ENCODE peak calls at places on chromosomes 5 and 9, in eight cellular contexts. Q is WERI-Rb-1, X is endothelial cell, A is right atrium auricular region, E is neural crest cell, K is heart right ventricle, G is A549, M is HepG2. I is an unnamed sample.

GRCh38 chr9:127960410-127961165 is 20.2 kb downstream of the EEIG1 start:
- DNase-seq in Q (no peak), G (no peak), X (no peak), E (no peak), A (no peak), M (no peak), K (no peak), I (no peak)

GRCh38 chr5:11903614-11904269 is 504 bp downstream of the CTNND2 start:
- DNase-seq in G (peak; percentile 14), Q (peak; percentile 59), K (no peak), A (no peak), X (peak; percentile 71), E (peak; percentile 64), M (no peak), I (peak; percentile 83)

GRCh38 chr9:135410421-135410820 is 69.2 kb upstream of the PPP1R26 start:
- DNase-seq in X (no peak), A (no peak), K (no peak), G (no peak), E (no peak), Q (no peak), M (no peak), I (no peak)

GRCh38 chr5:137220523-137220927 is 278.6 kb downstream of the SPOCK1 start:
- DNase-seq in E (no peak), M (peak; percentile 76), X (peak; percentile 14), Q (peak; percentile 37), G (peak; percentile 79), K (no peak), A (no peak), I (no peak)

GRCh38 chr5:124628721-124629596 is 117.5 kb downstream of the ZNF608 start:
- DNase-seq in A (peak; percentile 82), X (no peak), G (peak; percentile 95), Q (no peak), E (no peak), M (peak; percentile 84), K (no peak), I (peak; percentile 31)

GRCh38 chr5:95449460-95449859 is 58.3 kb downstream of the FAM81B start:
- DNase-seq in G (no peak), M (no peak), E (no peak), X (no peak), Q (no peak), A (no peak), K (no peak), I (no peak)

GRCh38 chr5:53233653-53234405 is 124.3 kb upstream of the MOCS2 start:
- DNase-seq in G (no peak), Q (no peak), K (no peak), X (no peak), A (no peak), E (no peak), M (no peak), I (no peak)

GRCh38 chr5:146794326-146795029 is 84.1 kb downstream of the PPP2R2B start:
- DNase-seq in M (no peak), A (no peak), K (no peak), E (no peak), G (no peak), Q (no peak), X (no peak), I (no peak)

GRCh38 chr9:27278374-27278773 is 18.6 kb downstream of the EQTN start:
- DNase-seq in X (no peak), A (no peak), M (no peak), G (no peak), Q (no peak), K (no peak), E (no peak), I (no peak)

GRCh38 chr9:27279611-27280010 is 17.3 kb downstream of the EQTN start:
- DNase-seq in G (no peak), K (no peak), M (no peak), A (no peak), Q (no peak), E (no peak), X (no peak), I (no peak)

GRCh38 chr9:27273186-27273585 is 23.8 kb downstream of the EQTN start:
- DNase-seq in A (no peak), M (no peak), Q (no peak), K (no peak), X (no peak), G (no peak), E (no peak), I (no peak)

GRCh38 chr9:27280249-27280648 is 16.7 kb downstream of the EQTN start:
- DNase-seq in K (no peak), X (no peak), M (no peak), Q (no peak), E (no peak), A (no peak), G (no peak), I (no peak)

DNA sequence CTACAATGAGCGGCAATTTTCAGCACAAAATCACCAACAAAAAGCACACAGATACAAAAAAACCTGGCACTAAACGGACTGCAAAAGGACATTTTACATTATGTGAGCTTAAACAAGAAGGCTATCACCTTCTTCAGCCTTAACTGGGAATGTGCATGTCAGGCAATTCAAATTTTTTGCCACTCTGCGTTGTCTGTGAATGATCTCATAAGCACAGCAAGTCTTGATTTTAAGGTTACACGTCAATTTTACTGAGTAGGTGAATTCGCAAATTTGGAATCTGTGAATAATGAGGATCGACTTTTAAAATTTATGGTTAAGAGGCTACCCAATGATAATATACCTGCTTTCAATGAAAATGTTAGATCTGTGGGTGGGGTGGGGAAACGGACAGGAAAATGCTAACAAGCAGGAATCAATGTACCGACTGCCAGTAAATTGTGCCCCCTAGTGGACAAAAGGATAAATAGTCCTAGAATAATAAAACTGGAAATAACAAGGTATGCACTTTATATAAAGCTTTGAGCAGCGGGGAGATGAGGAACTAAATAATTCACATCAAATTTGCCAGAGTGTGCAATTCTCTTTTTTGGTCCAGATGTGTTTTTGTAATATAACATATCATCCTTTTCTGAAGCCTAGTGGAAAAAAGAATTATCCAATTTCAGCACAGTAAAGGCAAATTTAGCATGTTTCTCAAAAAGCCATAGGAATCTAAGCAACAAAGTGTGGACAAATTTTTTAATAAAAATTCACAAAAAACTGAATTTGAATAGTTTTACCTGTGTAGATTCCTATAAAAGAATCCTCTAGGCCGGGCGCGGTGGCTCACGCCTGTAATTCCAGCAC is 20.5 kb downstream of the EQTN start:
- DNase-seq in A (no peak), K (peak; percentile 16), E (no peak), X (peak; percentile 14), G (peak; percentile 34), Q (peak; percentile 18), M (peak; percentile 45), I (no peak)
- TF ChIP-seq CTCF in A (peak; percentile 92), K (peak; percentile 88), E (peak; percentile 91), X (peak; percentile 97), G (peak; percentile 89), Q (peak; percentile 37), M (peak; percentile 73), I (peak; percentile 90)

GRCh38 chr5:108924457-108924961 is 176.8 kb downstream of the FER start:
- DNase-seq in M (peak; percentile 65), K (no peak), Q (no peak), A (no peak), G (no peak), X (no peak), E (no peak), I (no peak)

GRCh38 chr5:108925073-108925472 is 177.4 kb downstream of the FER start:
- DNase-seq in K (no peak), X (no peak), A (no peak), E (no peak), M (no peak), Q (no peak), G (no peak), I (no peak)

GRCh38 chr5:108917596-108917995 is 169.9 kb downstream of the FER start:
- DNase-seq in M (no peak), K (no peak), X (no peak), Q (no peak), E (no peak), G (no peak), A (no peak), I (no peak)

DNA sequence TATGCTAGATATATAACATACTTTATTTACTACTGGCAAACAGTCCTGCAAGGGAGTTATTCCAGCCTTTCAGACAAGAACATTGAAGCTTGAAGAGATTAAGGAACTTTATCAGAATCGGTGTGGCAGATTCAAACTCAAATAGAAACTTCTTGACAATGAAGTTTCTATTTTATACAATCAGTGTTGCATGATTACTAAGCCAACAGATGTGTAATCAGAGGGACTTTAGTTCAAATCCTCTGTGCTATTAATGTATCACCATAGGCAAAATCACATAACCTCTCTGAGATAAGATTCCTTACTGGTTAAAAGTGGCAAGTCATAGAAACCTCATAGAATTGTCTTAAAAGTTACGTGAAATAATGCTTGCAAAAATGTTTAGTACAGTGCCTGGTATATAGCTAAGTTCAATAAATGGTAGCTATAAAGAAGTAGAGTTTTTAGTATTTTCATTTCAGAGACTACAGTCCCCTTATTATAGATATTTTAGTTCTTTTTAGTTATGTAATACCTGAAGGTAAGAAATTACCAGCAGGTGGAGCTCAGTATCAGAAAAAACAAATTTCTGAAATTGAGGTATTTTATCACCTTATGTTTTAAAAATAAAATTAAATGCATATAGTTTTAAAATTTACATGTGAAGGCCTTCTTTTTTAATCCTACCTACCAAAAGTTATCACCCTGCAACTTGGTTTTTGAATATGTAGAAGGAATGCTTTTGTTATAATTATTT is 172.1 kb downstream of the FER start:
- DNase-seq in G (no peak), M (no peak), Q (no peak), A (no peak), X (no peak), E (no peak), K (no peak), I (no peak)
- TF ChIP-seq CTCF in G (peak; percentile 53), M (no peak), Q (no peak), A (peak; percentile 32), X (no peak), E (peak; percentile 60), K (peak; percentile 34), I (peak; percentile 41)

DNA sequence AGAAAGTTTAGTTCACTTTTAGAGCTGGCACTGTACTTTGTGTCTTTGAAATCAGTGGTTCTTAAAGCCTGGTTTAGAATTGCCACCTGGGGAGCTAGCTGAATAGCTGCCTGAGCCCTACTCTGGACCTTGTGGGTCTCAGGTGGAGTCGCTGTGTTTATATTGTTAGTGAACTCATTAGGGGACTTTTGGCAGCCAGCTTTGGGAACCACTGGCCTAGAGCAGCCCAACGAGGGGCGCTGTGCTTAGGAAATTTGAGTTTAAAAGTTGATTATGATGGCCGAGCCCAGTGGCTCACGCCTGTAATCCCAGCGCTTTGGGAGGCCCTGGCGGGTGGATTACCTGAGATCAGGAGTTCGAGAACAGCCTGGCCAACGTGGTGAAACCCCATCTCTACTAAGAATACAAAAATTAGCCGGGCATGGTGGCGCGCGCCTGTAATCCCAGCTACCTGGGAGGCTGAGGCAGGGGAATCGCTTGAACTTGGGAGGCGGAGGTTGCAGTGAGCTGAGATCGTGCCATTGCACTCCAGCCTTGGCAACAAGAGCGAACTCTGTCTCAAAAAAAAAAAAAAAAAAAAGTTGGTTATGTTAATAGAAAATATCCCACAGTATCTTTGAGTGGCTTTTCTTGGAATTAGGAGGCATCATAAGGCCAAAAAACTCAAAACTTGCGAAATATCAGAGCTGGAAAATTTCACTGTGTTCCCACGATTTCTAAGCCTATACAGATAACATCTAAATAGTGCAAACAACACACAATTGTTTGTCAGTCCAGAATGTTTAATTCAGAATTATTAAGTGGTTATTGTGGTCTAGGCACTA is 781 bp downstream of the MCCC2 start:
- DNase-seq in Q (peak; percentile 8), M (peak; percentile 21), K (no peak), G (no peak), A (no peak), E (no peak), X (no peak), I (no peak)
- TF ChIP-seq CTCF in Q (no peak), M (no peak), K (no peak), G (no peak), A (no peak), E (no peak), X (no peak), I (no peak)

GRCh38 chr5:103260951-103261350 is 2.4 kb downstream of the MACIR start:
- DNase-seq in X (no peak), G (no peak), Q (no peak), M (no peak), K (no peak), E (no peak), A (no peak), I (no peak)

GRCh38 chr5:103258368-103258956 is at the start of gene MACIR:
- DNase-seq in A (peak; percentile 95), X (peak; percentile 97), M (peak; percentile 69), E (peak; percentile 93), K (peak; percentile 97), G (peak; percentile 86), Q (peak; percentile 98), I (peak; percentile 99)

GRCh38 chr5:103258957-103259704 is 568 bp downstream of the MACIR start:
- DNase-seq in G (peak; percentile 42), X (peak; percentile 63), M (peak; percentile 16), A (no peak), K (peak; percentile 36), Q (peak; percentile 62), E (peak; percentile 32), I (peak; percentile 66)

GRCh38 chr5:103262422-103262871 is 3.9 kb downstream of the MACIR start:
- DNase-seq in E (no peak), G (no peak), K (no peak), A (no peak), X (no peak), M (no peak), Q (no peak), I (no peak)

DNA sequence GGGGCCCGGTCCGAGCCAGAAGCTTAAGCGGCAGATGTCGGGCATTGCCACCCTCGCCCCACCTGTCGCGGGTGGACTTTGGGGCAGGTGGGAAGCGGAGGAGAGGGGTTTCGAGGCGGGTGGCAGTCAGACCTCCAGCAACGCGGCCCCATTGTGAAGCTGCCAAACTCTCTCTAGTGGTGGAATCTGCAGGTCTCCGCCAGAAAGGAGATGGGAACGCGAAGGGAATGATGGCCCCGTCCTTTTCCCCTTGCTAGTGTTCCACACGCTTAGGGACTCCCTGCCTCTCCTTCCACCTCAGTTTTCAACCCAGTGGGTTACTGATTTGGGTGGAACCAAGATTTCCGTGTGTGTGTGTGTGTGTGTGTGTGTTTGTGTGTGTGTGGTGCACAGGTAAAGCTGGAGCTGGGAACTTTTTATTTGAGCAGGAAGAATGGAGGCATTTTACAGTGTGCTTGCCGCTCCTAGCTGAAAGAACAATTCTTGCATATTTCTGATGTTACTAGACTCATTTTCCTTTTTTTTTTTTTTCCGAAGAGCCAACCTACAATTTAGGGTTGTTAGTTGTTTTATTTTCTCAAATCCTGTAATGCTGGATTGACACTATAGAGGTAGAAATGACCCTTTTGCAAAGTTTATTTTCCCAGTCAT is 1.3 kb downstream of the MACIR start:
- DNase-seq in A (no peak), E (no peak), G (peak; percentile 28), X (peak; percentile 21), K (no peak), M (peak; percentile 19), Q (no peak), I (peak; percentile 39)
- TF ChIP-seq CTCF in A (peak; percentile 0), E (no peak), G (no peak), X (no peak), K (no peak), M (no peak), Q (peak; percentile 2), I (no peak)

I was measured in glutamatergic neuron.